ENCODE peak calls at places on chromosomes 11 and 22, in eight cellular contexts. Y is fibroblast of villous mesenchyme, N is cardiac muscle cell, T is mammary epithelial cell, B is activated B cell treated with CpG ODN at 0.5 μM for 24 hours, X is Calu3, O is psoas muscle, G is GM23338. M is an unnamed sample.
A peak's percentile ranks its signal among the peaks of the same experiment; 100 is the strongest.

GRCh38 chr22:48167238-48167637 is 1404.8 kb downstream of the TBC1D22A start:
- DNase-seq in Y (no peak), N (peak; percentile 23), T (no peak), B (no peak), X (no peak), O (no peak), G (peak; percentile 12), M (no peak)

GRCh38 chr11:74321487-74322188 is 10.2 kb upstream of the P4HA3 start:
- DNase-seq in Y (no peak), N (peak; percentile 42), T (peak; percentile 8), B (no peak), X (peak; percentile 32), O (no peak), G (peak; percentile 70), M (no peak)

GRCh38 chr22:25477358-25477757 is 87.1 kb upstream of the GRK3 start:
- DNase-seq in Y (no peak), N (no peak), T (no peak), B (no peak), X (no peak), O (no peak), G (no peak), M (no peak)

GRCh38 chr22:23608583-23608982 is 23.5 kb downstream of the DRICH1 start:
- DNase-seq in Y (peak; percentile 27), N (peak; percentile 74), T (no peak), B (no peak), X (no peak), O (no peak), G (peak; percentile 73), M (no peak)

GRCh38 chr11:76337469-76337868 is 43.5 kb downstream of the THAP12 start:
- DNase-seq in Y (no peak), N (no peak), T (no peak), B (no peak), X (no peak), O (no peak), G (no peak), M (no peak)

GRCh38 chr22:34236527-34236926 is 316.3 kb upstream of the LARGE1 start:
- DNase-seq in Y (no peak), N (no peak), T (peak; percentile 15), B (no peak), X (no peak), O (peak; percentile 46), G (no peak), M (peak; percentile 81)

GRCh38 chr11:102974552-102975280 is 19.2 kb upstream of the MMP13 start:
- DNase-seq in Y (peak; percentile 59), N (no peak), T (peak; percentile 88), B (no peak), X (peak; percentile 17), O (no peak), G (no peak), M (no peak)

GRCh38 chr11:67302571-67303131 is 679 bp upstream of the SSH3 start:
- DNase-seq in Y (peak; percentile 59), N (peak; percentile 39), T (peak; percentile 21), B (no peak), X (peak; percentile 60), O (no peak), G (peak; percentile 85), M (no peak)

GRCh38 chr11:101470881-101471535 is 112.8 kb downstream of the TRPC6 start:
- DNase-seq in Y (peak; percentile 19), N (no peak), T (peak; percentile 23), B (no peak), X (no peak), O (no peak), G (no peak), M (no peak)

GRCh38 chr11:61553373-61554171 is 27.3 kb downstream of the SYT7 start:
- DNase-seq in Y (no peak), N (peak; percentile 29), T (no peak), B (no peak), X (peak; percentile 21), O (no peak), G (no peak), M (no peak)

GRCh38 chr11:83195176-83195531 is 1.6 kb downstream of the ANKRD42 start:
- DNase-seq in Y (no peak), N (no peak), T (no peak), B (no peak), X (no peak), O (no peak), G (no peak), M (no peak)

GRCh38 chr11:18191376-18191775 is 18.7 kb downstream of the MRGPRX4 start:
- DNase-seq in Y (no peak), N (no peak), T (no peak), B (no peak), X (no peak), O (no peak), G (no peak), M (no peak)

GRCh38 chr11:63592975-63593395 is 21.2 kb downstream of the PLAAT3 start:
- DNase-seq in Y (peak; percentile 25), N (no peak), T (no peak), B (no peak), X (peak; percentile 44), O (no peak), G (peak; percentile 60), M (no peak)

GRCh38 chr11:85628771-85629341 is 463 bp downstream of the TMEM126B start:
- DNase-seq in Y (no peak), N (no peak), T (no peak), B (no peak), X (no peak), O (no peak), G (peak; percentile 8), M (no peak)

GRCh38 chr11:27972432-27973170 is 135.4 kb downstream of the KIF18A start:
- DNase-seq in Y (peak; percentile 51), N (no peak), T (no peak), B (no peak), X (no peak), O (no peak), G (no peak), M (no peak)

GRCh38 chr11:49505231-49505630 is 296.8 kb upstream of the FOLH1 start:
- DNase-seq in Y (no peak), N (no peak), T (no peak), B (no peak), X (no peak), O (no peak), G (peak; percentile 74), M (no peak)

GRCh38 chr11:117986981-117987495 is 844 bp downstream of the IL10RA start:
- DNase-seq in Y (no peak), N (no peak), T (peak; percentile 39), B (no peak), X (no peak), O (no peak), G (no peak), M (no peak)

GRCh38 chr11:2102132-2102882 is 36.9 kb downstream of the IGF2 start:
- DNase-seq in Y (no peak), N (no peak), T (no peak), B (no peak), X (no peak), O (no peak), G (no peak), M (no peak)

GRCh38 chr11:68330700-68331337 is 18.4 kb downstream of the LRP5 start:
- DNase-seq in Y (no peak), N (no peak), T (no peak), B (no peak), X (no peak), O (no peak), G (peak; percentile 38), M (no peak)

GRCh38 chr11:28048812-28049211 is 59.1 kb downstream of the KIF18A start:
- DNase-seq in Y (no peak), N (no peak), T (no peak), B (no peak), X (no peak), O (no peak), G (no peak), M (no peak)

GRCh38 chr11:19959697-19960096 is 200.6 kb downstream of the DBX1 start:
- DNase-seq in Y (no peak), N (no peak), T (peak; percentile 27), B (no peak), X (no peak), O (no peak), G (no peak), M (no peak)

GRCh38 chr11:17588166-17588565 is 41.1 kb downstream of the OTOG start:
- DNase-seq in Y (no peak), N (no peak), T (no peak), B (peak; percentile 2), X (no peak), O (no peak), G (no peak), M (no peak)

GRCh38 chr11:30406978-30407762 is 84.3 kb downstream of the ARL14EP start:
- DNase-seq in Y (no peak), N (no peak), T (no peak), B (no peak), X (no peak), O (no peak), G (peak; percentile 78), M (no peak)

GRCh38 chr11:134449713-134450112 is 37.7 kb upstream of the B3GAT1 start:
- DNase-seq in Y (no peak), N (no peak), T (no peak), B (no peak), X (no peak), O (no peak), G (peak; percentile 79), M (no peak)
- TF ChIP-seq CTCF in Y (no peak), N (no peak), T (no peak), B (no peak), X (no peak), O (no peak), G (peak; percentile 75), M (no peak)

DNA sequence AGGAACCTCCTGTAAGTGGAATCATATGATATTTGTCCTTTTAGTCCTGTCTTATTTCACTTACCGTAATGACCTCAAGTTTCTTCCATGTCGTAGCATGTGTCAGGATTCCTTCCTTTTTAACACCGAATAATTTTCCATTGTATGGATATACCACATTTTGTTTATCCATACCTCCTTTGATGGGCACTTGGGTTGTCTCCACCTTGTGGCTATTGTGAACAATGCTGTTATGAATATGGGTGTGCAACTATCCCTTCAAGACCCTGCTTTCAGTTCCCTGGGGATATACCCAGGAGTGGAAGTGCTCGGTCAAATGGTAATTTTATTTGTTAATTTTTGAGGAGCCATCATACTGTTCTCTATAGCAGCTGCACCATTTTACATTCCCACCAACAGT is 244.9 kb upstream of the BLID start:
- DNase-seq in Y (no peak), N (no peak), T (no peak), B (no peak), X (no peak), O (no peak), G (no peak), M (no peak)
- TF ChIP-seq CTCF in Y (peak; percentile 23), N (no peak), T (peak; percentile 11), B (no peak), X (no peak), O (peak; percentile 17), G (peak; percentile 24), M (no peak)

DNA sequence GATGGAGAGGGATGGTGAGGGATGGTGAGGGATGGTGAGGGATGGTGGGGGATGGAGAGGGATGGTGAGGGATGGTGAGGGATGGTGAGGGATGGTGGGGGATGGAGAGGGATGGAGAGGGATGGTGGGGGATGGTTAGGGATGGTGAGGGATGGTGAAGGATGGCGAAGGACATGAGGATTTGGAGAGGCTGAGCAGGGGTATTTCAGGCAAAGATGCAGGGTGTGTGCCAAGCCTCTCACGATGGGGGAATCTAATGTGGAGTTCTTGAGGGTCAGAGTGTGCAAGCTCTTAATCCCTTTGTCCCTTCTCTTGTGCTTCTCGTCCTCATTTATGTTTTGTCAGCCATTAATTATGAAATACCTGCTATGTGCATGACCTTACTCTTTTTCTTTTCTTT is 7.5 kb upstream of the PLA2G6 start:
- DNase-seq in Y (no peak), N (no peak), T (no peak), B (no peak), X (no peak), O (no peak), G (no peak), M (no peak)
- TF ChIP-seq CTCF in Y (no peak), N (no peak), T (no peak), B (no peak), X (no peak), O (no peak), G (no peak), M (no peak)

GRCh38 chr22:31625661-31626426 is 36.2 kb downstream of the PISD start:
- DNase-seq in Y (peak; percentile 52), N (peak; percentile 45), T (no peak), B (no peak), X (no peak), O (peak; percentile 42), G (peak; percentile 95), M (no peak)
- TF ChIP-seq CTCF in Y (no peak), N (no peak), T (no peak), B (no peak), X (no peak), O (no peak), G (no peak), M (no peak)

M was measured in LNCaP clone FGC.